ENCODE peak calls at places on chromosomes 16 and 17, in five cellular contexts. U is stomach, A is endothelial cell of umbilical vein, T is sigmoid colon, I is uterus. P is an unnamed sample.

GRCh38 chr17:5249615-5250014 is 15.0 kb upstream of the SCIMP start:
- DNase-seq in U (peak; percentile 61), T (peak; percentile 73), I (peak; percentile 24), A (peak; percentile 75), P (peak; percentile 61)

GRCh38 chr17:47789611-47790520 is 31.7 kb downstream of the OSBPL7 start:
- DNase-seq in A (peak; percentile 35), U (peak; percentile 62), I (no peak), T (no peak), P (peak; percentile 71)

GRCh38 chr16:49876716-49877129 is 20.8 kb upstream of the ZNF423 start:
- DNase-seq in A (peak; percentile 25), U (peak; percentile 68), I (peak; percentile 62), T (peak; percentile 84), P (peak; percentile 85)

GRCh38 chr16:68538880-68539701 is at the start of gene ZFP90:
- DNase-seq in T (peak; percentile 92), U (peak; percentile 90), I (peak; percentile 85), A (peak; percentile 85), P (peak; percentile 88)

GRCh38 chr17:73546121-73546520 is 98.1 kb downstream of the SDK2 start:
- DNase-seq in I (no peak), A (no peak), T (no peak), U (no peak), P (no peak)

GRCh38 chr16:51009813-51010212 is 141.3 kb downstream of the SALL1 start:
- DNase-seq in T (no peak), U (no peak), A (no peak), I (no peak), P (no peak)

GRCh38 chr17:7889166-7889584 is 586 bp downstream of the CHD3 start:
- DNase-seq in U (peak; percentile 99), I (peak; percentile 91), A (peak; percentile 93), T (peak; percentile 99), P (peak; percentile 100)

GRCh38 chr16:53055603-53056527 is 1.1 kb downstream of the CHD9 start:
- DNase-seq in T (peak; percentile 76), I (peak; percentile 43), A (peak; percentile 69), U (no peak), P (no peak)

GRCh38 chr16:61813339-61813738 is 222.9 kb downstream of the CDH8 start:
- DNase-seq in I (no peak), A (no peak), U (no peak), T (no peak), P (no peak)

GRCh38 chr16:85308585-85309540 is 196.6 kb upstream of the CIBAR2 start:
- DNase-seq in I (no peak), T (no peak), U (no peak), A (peak; percentile 46), P (no peak)

GRCh38 chr16:85306071-85306792 is 194.0 kb upstream of the CIBAR2 start:
- DNase-seq in I (peak; percentile 97), U (peak; percentile 93), T (peak; percentile 96), A (peak; percentile 92), P (peak; percentile 69)

GRCh38 chr16:85306793-85307551 is 194.7 kb upstream of the CIBAR2 start:
- DNase-seq in I (no peak), T (no peak), A (no peak), U (no peak), P (no peak)

GRCh38 chr16:85309656-85310587 is 197.7 kb upstream of the CIBAR2 start:
- DNase-seq in I (no peak), A (no peak), T (peak; percentile 86), U (no peak), P (no peak)

GRCh38 chr16:85307552-85308364 is 195.5 kb upstream of the CIBAR2 start:
- DNase-seq in U (no peak), A (no peak), I (no peak), T (no peak), P (no peak)
- TF ChIP-seq POLR2A in U (no peak), A (no peak), I (no peak), T (no peak), P (no peak)

GRCh38 chr17:75061618-75062017 is 14.6 kb downstream of the KCTD2 start:
- DNase-seq in T (no peak), U (no peak), I (no peak), A (no peak), P (no peak)
- H3K4me3 ChIP-seq in T (no peak overlapping the region), U (no peak overlapping the region), I (no peak overlapping the region), A (no peak overlapping the region), P (no peak overlapping the region)

DNA sequence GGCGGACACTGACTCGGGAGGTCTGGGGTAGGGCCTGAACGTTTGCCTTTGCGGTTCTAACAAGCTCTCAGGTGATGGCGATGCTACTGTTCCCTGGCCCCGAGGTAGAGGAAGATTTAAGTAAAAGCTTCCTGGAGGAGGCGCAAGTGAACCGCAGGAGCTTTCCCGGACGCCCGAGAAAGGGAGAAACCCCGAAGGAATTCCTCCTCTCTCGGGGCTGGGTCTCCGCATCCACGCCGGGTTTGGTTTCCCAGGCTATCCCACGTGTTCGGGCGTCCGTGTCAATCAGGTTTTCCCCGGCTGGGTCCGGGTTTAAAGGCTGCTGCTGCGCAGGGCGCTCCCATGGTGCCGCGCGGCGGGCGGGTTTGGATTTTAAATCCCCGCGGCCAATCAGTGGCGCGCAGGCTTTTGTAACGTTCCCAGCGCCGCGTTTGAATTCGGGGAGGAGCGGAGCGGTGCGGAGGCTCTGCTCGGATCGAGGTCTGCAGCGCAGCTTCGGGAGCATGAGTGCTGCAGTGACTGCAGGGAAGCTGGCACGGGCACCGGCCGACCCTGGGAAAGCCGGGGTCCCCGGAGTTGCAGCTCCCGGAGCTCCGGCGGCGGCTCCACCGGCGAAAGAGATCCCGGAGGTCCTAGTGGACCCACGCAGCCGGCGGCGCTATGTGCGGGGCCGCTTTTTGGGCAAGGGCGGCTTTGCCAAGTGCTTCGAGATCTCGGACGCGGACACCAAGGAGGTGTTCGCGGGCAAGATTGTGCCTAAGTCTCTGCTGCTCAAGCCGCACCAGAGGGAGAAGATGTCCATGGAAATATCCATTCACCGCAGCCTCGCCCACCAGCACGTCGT is at the start of gene PLK1:
- DNase-seq in U (peak; percentile 79), T (peak; percentile 79), A (peak; percentile 84), I (peak; percentile 62), P (peak; percentile 79)
- TF ChIP-seq POLR2A in U (no peak), T (no peak), A (no peak), I (no peak), P (no peak)

DNA sequence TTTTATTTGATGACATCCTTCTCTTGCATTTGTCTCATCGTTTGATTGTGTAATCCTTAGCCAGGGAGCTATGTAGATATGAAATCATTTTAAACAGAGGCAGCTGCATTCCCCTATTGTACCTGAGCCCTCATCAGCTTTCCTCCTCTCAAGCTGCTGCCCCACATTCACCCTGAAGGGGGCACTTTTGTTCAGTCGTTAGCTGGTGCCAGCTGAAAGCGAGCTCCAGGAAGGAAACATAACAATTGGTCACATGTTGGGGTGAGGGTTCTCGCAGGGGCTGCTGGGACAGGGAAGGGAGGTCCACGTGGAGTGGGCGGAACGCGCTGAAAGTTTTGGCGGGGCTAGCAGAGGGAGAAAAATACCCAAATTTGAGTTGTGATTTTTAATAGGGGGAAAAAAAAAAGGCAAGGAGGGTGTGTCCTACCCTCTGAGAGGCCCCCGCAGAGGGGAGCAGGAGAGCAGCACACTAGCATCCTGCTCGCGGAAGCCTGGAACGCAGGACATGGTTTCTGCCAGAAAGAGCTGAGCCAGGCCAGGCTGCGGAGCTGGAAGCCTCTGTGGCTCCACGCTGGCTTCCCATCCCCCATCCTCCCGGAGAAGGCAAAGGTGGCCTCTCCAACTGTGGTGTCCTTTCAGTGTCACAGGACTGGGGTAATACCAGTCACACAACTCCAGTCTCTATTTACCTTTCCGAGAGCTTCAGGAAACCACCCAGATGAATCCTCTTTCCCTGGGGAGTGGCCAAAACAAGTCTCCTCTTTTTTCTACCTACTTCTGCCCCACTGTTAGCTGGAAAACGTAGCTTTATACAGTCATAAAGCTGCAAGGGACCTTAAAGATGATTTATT is 8.4 kb upstream of the MSL1 start:
- DNase-seq in I (peak; percentile 96), A (peak; percentile 94), T (peak; percentile 98), U (peak; percentile 95), P (peak; percentile 94)
- H3K4me3 ChIP-seq in I (peak overlapping the region; percentile 41), A (peak overlapping the region; percentile 23), T (peak overlapping the region; percentile 51), U (peak overlapping the region; percentile 43), P (no peak overlapping the region)

P was measured in body of pancreas.